ENCODE peak calls at places on chromosome 22, in ten cellular contexts. I is MM.1S, W is SK-N-SH, B is upper lobe of right lung, Z is transverse colon, U is esophagus squamous epithelium, O is A549, J is Peyer's patch, Y is body of pancreas, S is sigmoid colon. K is an unnamed sample.

GRCh38 chr22:49571326-49571725 is 256.3 kb downstream of the BRD1 start:
- DNase-seq in U (no peak), B (no peak), Z (no peak), Y (no peak), O (no peak), I (no peak), W (no peak), J (no peak), S (peak; percentile 22), K (no peak)

GRCh38 chr22:23364389-23364788 is 184.1 kb downstream of the BCR start:
- DNase-seq in O (no peak), U (no peak), S (no peak), Y (no peak), I (no peak), W (no peak), Z (no peak), J (no peak), B (no peak), K (no peak)

GRCh38 chr22:39298194-39298987 is 21.0 kb downstream of the RPL3 start:
- DNase-seq in Z (no peak), U (no peak), Y (peak; percentile 37), O (no peak), W (no peak), J (no peak), B (no peak), S (no peak), I (no peak), K (no peak)

GRCh38 chr22:42282252-42282942 is 11.9 kb upstream of the TCF20 start:
- DNase-seq in O (no peak), I (no peak), W (no peak), Z (peak; percentile 54), S (peak; percentile 59), B (peak; percentile 48), Y (no peak), J (no peak), U (no peak), K (no peak)

GRCh38 chr22:30182365-30182764 is 64.2 kb downstream of the LIF start:
- DNase-seq in B (no peak), U (no peak), Z (no peak), S (no peak), O (no peak), W (no peak), J (no peak), Y (no peak), I (no peak), K (no peak)

GRCh38 chr22:37591823-37592404 is 12.0 kb upstream of the LGALS2 start:
- DNase-seq in Z (no peak), Y (no peak), B (no peak), S (no peak), U (no peak), J (no peak), O (no peak), W (no peak), I (no peak), K (no peak)

GRCh38 chr22:46500201-46500600 is 37.2 kb downstream of the CELSR1 start:
- DNase-seq in B (no peak), Y (no peak), O (no peak), U (no peak), I (no peak), W (no peak), S (no peak), J (no peak), Z (no peak), K (no peak)

GRCh38 chr22:32469799-32470212 is 4.8 kb upstream of the FBXO7 start:
- DNase-seq in S (peak; percentile 75), W (peak; percentile 74), Z (peak; percentile 10), I (no peak), O (peak; percentile 20), Y (peak; percentile 12), U (no peak), J (no peak), B (no peak), K (no peak)

GRCh38 chr22:20430101-20430640 is 7.5 kb downstream of the SCARF2 start:
- DNase-seq in I (no peak), O (no peak), W (no peak), J (no peak), B (peak; percentile 61), U (no peak), Y (no peak), Z (no peak), S (peak; percentile 58), K (no peak)

GRCh38 chr22:20432244-20432686 is 5.4 kb downstream of the SCARF2 start:
- DNase-seq in B (peak; percentile 43), I (no peak), J (no peak), W (peak; percentile 26), Y (no peak), U (no peak), O (no peak), Z (no peak), S (peak; percentile 56), K (no peak)

GRCh38 chr22:20430641-20431519 is 6.7 kb downstream of the SCARF2 start:
- DNase-seq in W (peak; percentile 57), Y (peak; percentile 67), O (peak; percentile 73), Z (peak; percentile 57), J (peak; percentile 32), I (no peak), S (peak; percentile 80), B (peak; percentile 80), U (no peak), K (peak; percentile 80)

GRCh38 chr22:20433191-20433590 is 4.4 kb downstream of the SCARF2 start:
- DNase-seq in J (no peak), S (peak; percentile 29), U (no peak), Z (no peak), I (no peak), B (peak; percentile 42), W (no peak), Y (no peak), O (no peak), K (no peak)

GRCh38 chr22:20431520-20432237 is 5.9 kb downstream of the SCARF2 start:
- DNase-seq in J (no peak), B (peak; percentile 65), O (no peak), U (no peak), S (peak; percentile 66), W (peak; percentile 31), I (no peak), Y (no peak), Z (no peak), K (no peak)
- H3K4me3 ChIP-seq in J (peak overlapping the region; percentile 45), B (peak overlapping the region; percentile 39), O (peak overlapping the region; percentile 41), U (peak overlapping the region; percentile 51), S (peak overlapping the region; percentile 19), W (no peak overlapping the region), I (no peak overlapping the region), Y (no peak overlapping the region), Z (peak overlapping the region; percentile 19), K (peak overlapping the region; percentile 22)

GRCh38 chr22:36332623-36333331 is 55.0 kb downstream of the MYH9 start:
- DNase-seq in Y (peak; percentile 72), J (no peak), I (peak; percentile 78), W (no peak), Z (peak; percentile 55), S (no peak), B (no peak), O (no peak), U (no peak), K (peak; percentile 67)

GRCh38 chr22:36330655-36331305 is 57.0 kb downstream of the MYH9 start:
- DNase-seq in O (no peak), S (no peak), I (no peak), Y (no peak), U (no peak), W (no peak), J (no peak), B (no peak), Z (no peak), K (no peak)

GRCh38 chr22:36333632-36334031 is 54.1 kb downstream of the MYH9 start:
- DNase-seq in U (no peak), I (peak; percentile 10), J (no peak), B (no peak), O (no peak), Y (peak; percentile 65), Z (no peak), W (no peak), S (no peak), K (no peak)

GRCh38 chr22:36331306-36331911 is 56.4 kb downstream of the MYH9 start:
- DNase-seq in B (peak; percentile 85), S (peak; percentile 96), U (peak; percentile 61), J (peak; percentile 92), W (peak; percentile 57), Z (peak; percentile 84), I (peak; percentile 97), O (peak; percentile 67), Y (peak; percentile 70), K (peak; percentile 93)

DNA sequence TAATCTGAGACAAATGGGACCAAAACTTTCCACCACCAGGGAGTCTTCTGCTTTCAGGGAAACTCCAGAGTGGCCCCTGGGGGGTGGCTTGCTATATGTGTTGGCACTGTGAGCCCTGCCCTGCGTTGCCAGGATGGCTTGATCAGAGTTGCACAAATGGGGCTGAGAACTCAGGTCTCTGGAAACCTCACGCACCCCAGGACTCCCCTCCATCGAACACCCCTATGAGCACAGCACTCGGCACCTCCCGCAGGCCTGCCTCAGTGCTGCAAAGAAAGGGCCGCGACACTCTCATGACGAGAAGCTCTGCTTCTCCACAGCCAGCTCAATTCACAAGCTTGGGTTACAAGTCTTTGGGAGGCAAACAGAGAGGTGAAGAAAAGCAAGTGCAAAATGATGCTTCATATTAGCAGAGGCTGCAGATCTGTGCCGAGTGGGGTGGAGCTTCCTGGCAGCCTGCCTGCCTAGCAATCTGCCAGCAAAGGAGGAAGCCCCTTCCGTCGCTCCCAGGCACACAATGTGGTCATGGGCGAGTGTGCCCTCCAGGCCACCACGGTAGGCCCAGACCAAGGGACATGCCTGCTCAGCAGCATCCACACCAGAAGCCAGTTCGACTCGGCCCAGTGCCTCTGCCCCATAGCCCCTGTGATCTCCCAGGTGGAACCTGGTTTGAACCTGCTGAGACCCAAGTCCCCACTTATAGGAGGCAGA is 55.7 kb downstream of the MYH9 start:
- DNase-seq in Z (peak; percentile 76), Y (peak; percentile 63), W (peak; percentile 90), I (peak; percentile 69), J (peak; percentile 83), U (no peak), O (peak; percentile 18), B (peak; percentile 82), S (peak; percentile 91), K (peak; percentile 59)
- H3K4me1 ChIP-seq in Z (peaks cover 96% of the 10 kb centered on the region), Y (peaks cover 100% of the 10 kb centered on the region), W (peaks cover 96% of the 10 kb centered on the region), I (peaks cover 69% of the 10 kb centered on the region), J (peaks cover 62% of the 10 kb centered on the region), U (peaks cover 99% of the 10 kb centered on the region), O (peaks cover 99% of the 10 kb centered on the region), B (peaks cover 97% of the 10 kb centered on the region), S (peaks cover 100% of the 10 kb centered on the region), K (peaks cover 72% of the 10 kb centered on the region)

DNA sequence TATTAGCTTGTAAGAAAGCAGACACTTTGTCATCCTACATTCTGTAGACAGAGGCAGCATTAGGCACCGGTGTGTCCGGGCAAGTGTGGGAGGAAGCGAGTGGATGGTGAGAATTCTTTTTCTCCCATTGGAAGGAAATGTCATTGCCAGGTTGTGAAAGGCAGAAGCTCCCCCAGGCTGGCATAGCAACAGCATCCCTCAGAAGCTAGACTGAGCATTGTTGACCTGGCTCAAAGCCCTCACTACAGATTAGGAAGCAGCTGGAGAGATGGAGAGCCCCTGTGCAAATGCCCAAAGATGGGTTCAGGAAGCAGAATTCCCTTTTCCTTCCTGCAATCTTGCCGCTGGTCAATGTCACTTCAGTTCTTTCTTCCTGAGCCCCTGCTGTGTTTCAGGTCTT is 1299.3 kb downstream of the TBC1D22A start:
- DNase-seq in Z (no peak), I (no peak), B (peak; percentile 6), J (no peak), W (no peak), O (no peak), Y (no peak), U (no peak), S (no peak), K (no peak)
- TF ChIP-seq CTCF in Z (no peak), I (no peak), B (no peak), J (no peak), W (no peak), O (no peak), Y (no peak), U (no peak), S (no peak), K (no peak)

GRCh38 chr22:48424201-48424627 is 1403.5 kb downstream of the BRD1 start:
- DNase-seq in B (peak; percentile 61), I (no peak), J (no peak), Y (no peak), O (no peak), Z (no peak), S (no peak), U (no peak), W (no peak), K (no peak)

GRCh38 chr22:48425091-48425506 is 1402.6 kb downstream of the BRD1 start:
- DNase-seq in J (no peak), W (no peak), I (no peak), S (no peak), Z (no peak), O (no peak), Y (no peak), U (no peak), B (peak; percentile 61), K (no peak)

GRCh38 chr22:48424661-48425060 is 1403.0 kb downstream of the BRD1 start:
- DNase-seq in U (no peak), S (no peak), O (no peak), Y (no peak), B (no peak), Z (no peak), J (no peak), W (no peak), I (no peak), K (no peak)

GRCh38 chr22:48422900-48423480 is 1404.7 kb downstream of the BRD1 start:
- DNase-seq in I (no peak), Z (no peak), O (no peak), W (no peak), B (peak; percentile 29), J (no peak), Y (no peak), U (no peak), S (no peak), K (no peak)

GRCh38 chr22:48423481-48423901 is 1404.2 kb downstream of the BRD1 start:
- DNase-seq in U (no peak), S (no peak), Z (no peak), O (no peak), B (peak; percentile 26), J (no peak), Y (no peak), I (no peak), W (no peak), K (no peak)
- H3K4me3 ChIP-seq in U (no peak overlapping the region), S (no peak overlapping the region), Z (no peak overlapping the region), O (no peak overlapping the region), B (no peak overlapping the region), J (no peak overlapping the region), Y (no peak overlapping the region), I (no peak overlapping the region), W (no peak overlapping the region), K (no peak overlapping the region)

K was measured in cardiac muscle cell.